ENCODE peak calls at places on chromosomes 11 and 22, in seven cellular contexts. Q is neural crest cell; X is AG09309; I is CD8-positive, alpha-beta T cell; E is GM13977; J is A549; T is HFFc6. F is an unnamed sample.

GRCh38 chr22:19067696-19068348 is 54.4 kb downstream of the DGCR2 start:
- DNase-seq in X (no peak), T (no peak), I (no peak), Q (no peak), E (no peak), J (no peak), F (no peak)

GRCh38 chr11:3132271-3132781 is 32.8 kb downstream of the OSBPL5 start:
- DNase-seq in T (no peak), Q (no peak), E (no peak), X (no peak), I (no peak), J (no peak), F (no peak)

GRCh38 chr22:22692707-22693530 is 48.5 kb downstream of the GGTLC2 start:
- DNase-seq in X (no peak), T (peak), Q (no peak), E (peak), I (peak), J (peak), F (peak)

GRCh38 chr11:130831506-130832385 is 84.5 kb downstream of the SNX19 start:
- DNase-seq in T (no peak), Q (no peak), J (no peak), E (no peak), I (no peak), X (no peak), F (no peak)

GRCh38 chr22:50529416-50530279 is at the start of gene TYMP:
- DNase-seq in Q (no peak), J (peak), E (peak), I (peak), T (no peak), X (no peak), F (peak)

GRCh38 chr11:12765428-12765827 is 91.2 kb downstream of the TEAD1 start:
- DNase-seq in E (no peak), J (no peak), Q (no peak), X (no peak), T (no peak), I (no peak), F (no peak)

GRCh38 chr11:1073261-1073724 is 1.4 kb upstream of the MUC2 start:
- DNase-seq in Q (no peak), J (peak), T (no peak), I (no peak), E (no peak), X (peak), F (peak)

GRCh38 chr22:22865311-22866072 is 22.1 kb upstream of the IGLL5 start:
- DNase-seq in J (no peak), I (peak), T (no peak), X (no peak), E (no peak), Q (no peak), F (no peak)

GRCh38 chr22:27620367-27621154 is 181.0 kb downstream of the MN1 start:
- DNase-seq in J (no peak), X (no peak), E (no peak), T (no peak), Q (no peak), I (no peak), F (no peak)

GRCh38 chr11:23956586-23956985 is 540.3 kb upstream of the LUZP2 start:
- DNase-seq in E (no peak), I (no peak), J (no peak), X (no peak), T (no peak), Q (no peak), F (no peak)

GRCh38 chr11:22331771-22332170 is 6.4 kb upstream of the SLC17A6 start:
- DNase-seq in Q (no peak), E (no peak), J (no peak), X (no peak), I (no peak), T (no peak), F (no peak)

GRCh38 chr11:69881467-69882269 is 62.5 kb upstream of the FGF3 start:
- DNase-seq in I (no peak), T (no peak), Q (peak), J (no peak), E (no peak), X (no peak), F (peak)

GRCh38 chr22:24423519-24424000 is 3.8 kb upstream of the ADORA2A start:
- DNase-seq in I (peak), E (peak), T (no peak), Q (peak), X (no peak), J (peak), F (no peak)

GRCh38 chr11:103959279-103959930 is 77.0 kb upstream of the DDI1 start:
- DNase-seq in T (peak), E (peak), Q (no peak), J (no peak), X (peak), I (no peak), F (no peak)

GRCh38 chr22:50489363-50490243 is 2.9 kb downstream of the MIOX start:
- DNase-seq in I (no peak), T (no peak), J (no peak), Q (no peak), E (no peak), X (no peak), F (peak)

GRCh38 chr11:119218141-119218878 is 12.2 kb downstream of the CBL start:
- DNase-seq in Q (no peak), E (no peak), T (peak), I (no peak), X (peak), J (peak), F (no peak)

DNA sequence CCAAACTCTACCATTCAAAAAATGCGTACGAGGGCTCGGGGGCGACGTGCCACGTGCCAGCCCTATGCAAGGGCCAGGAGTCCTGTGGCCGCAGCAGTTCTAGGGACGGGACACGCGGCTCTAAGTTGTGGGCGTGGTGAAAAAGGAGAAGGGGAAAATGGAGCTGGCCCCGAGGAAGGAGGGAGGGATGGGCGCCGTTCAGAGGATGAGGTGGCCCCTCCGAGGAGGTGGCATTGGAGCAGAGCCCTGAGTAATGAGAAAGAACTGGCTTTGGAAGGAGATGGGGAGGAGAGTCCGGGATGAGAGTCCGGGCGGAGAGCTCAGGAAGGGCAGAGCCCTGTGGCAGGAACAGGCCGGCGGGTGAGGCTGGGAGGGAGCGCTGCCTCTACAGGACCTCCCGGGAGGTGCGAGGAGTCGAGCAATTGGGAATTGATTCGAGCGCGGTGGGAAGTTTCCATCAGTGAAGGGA is 21.0 kb downstream of the OTUB1 start:
- DNase-seq in I (no peak), X (no peak), T (peak), J (peak), E (no peak), Q (no peak), F (no peak)
- TF ChIP-seq CTCF in I (no peak), X (no peak), T (no peak), J (no peak), E (no peak), Q (no peak), F (no peak)

DNA sequence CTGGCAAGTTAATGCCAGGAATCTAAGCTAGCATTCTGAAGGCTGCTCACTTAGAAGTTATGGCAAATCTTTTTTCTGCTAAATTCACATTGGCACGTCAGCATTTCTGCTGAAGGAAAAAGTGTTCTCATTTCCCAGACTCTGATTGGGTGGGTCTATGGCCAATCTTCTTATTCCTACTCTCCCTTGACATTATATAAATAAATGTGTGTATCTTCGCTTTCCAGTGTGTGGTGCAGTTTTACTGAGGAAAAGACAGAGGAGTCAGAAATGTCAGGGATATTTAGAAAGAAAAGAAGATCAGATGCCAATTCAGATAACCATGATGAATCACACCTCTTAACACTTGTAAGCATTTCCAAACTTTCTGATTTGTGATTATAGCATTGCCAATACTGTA is 3.2 kb upstream of the BDNF start:
- DNase-seq in Q (no peak), E (no peak), J (no peak), X (no peak), T (peak), I (no peak), F (no peak)
- TF ChIP-seq CTCF in Q (no peak), E (no peak), J (peak), X (peak), T (peak), I (no peak), F (peak)

GRCh38 chr11:65884716-65885092 is 3.6 kb downstream of the FIBP start:
- DNase-seq in T (peak), I (peak), E (peak), X (no peak), J (peak), Q (peak), F (no peak)
- TF ChIP-seq CTCF in T (peak), I (peak), E (peak), X (peak), J (peak), Q (peak), F (peak)

DNA sequence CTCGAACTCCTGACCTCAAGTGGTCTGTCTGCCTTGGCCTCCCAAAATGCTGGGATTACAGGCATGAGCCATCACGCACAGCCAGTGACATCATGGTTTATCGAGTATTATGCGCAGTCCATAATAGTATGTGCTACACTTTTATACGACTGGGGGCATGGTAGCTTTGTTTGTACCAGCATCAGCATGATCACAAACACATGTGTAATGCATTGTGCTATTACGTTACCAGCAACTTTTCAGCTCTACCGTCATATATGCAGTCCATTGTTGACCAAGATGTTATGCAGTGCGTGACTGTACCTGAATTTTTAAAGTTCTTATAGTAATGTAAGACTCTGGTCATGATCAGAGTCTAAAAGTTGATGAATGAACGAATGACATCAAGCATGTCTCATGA is 67.9 kb downstream of the ZC3H12C start:
- DNase-seq in X (no peak), J (no peak), Q (no peak), I (no peak), T (no peak), E (no peak), F (no peak)
- TF ChIP-seq CTCF in X (no peak), J (no peak), Q (no peak), I (no peak), T (no peak), E (no peak), F (no peak)

GRCh38 chr22:36913431-36914382 is at the start of gene CSF2RB:
- DNase-seq in X (no peak), E (peak), T (no peak), J (no peak), I (no peak), Q (no peak), F (no peak)
- TF ChIP-seq CTCF in X (no peak), E (no peak), T (no peak), J (no peak), I (no peak), Q (no peak), F (no peak)

GRCh38 chr11:15692739-15693138 is 578.0 kb downstream of the INSC start:
- DNase-seq in Q (no peak), J (no peak), X (no peak), T (no peak), I (no peak), E (peak), F (no peak)

GRCh38 chr11:15696069-15696468 is 581.3 kb downstream of the INSC start:
- DNase-seq in Q (no peak), X (no peak), J (no peak), I (no peak), E (no peak), T (no peak), F (no peak)

GRCh38 chr11:15698855-15699254 is 584.1 kb downstream of the INSC start:
- DNase-seq in X (no peak), Q (no peak), T (no peak), J (no peak), I (no peak), E (no peak), F (no peak)

GRCh38 chr11:15697437-15698236 is 582.9 kb downstream of the INSC start:
- DNase-seq in Q (no peak), T (no peak), E (no peak), I (no peak), J (no peak), X (no peak), F (no peak)

DNA sequence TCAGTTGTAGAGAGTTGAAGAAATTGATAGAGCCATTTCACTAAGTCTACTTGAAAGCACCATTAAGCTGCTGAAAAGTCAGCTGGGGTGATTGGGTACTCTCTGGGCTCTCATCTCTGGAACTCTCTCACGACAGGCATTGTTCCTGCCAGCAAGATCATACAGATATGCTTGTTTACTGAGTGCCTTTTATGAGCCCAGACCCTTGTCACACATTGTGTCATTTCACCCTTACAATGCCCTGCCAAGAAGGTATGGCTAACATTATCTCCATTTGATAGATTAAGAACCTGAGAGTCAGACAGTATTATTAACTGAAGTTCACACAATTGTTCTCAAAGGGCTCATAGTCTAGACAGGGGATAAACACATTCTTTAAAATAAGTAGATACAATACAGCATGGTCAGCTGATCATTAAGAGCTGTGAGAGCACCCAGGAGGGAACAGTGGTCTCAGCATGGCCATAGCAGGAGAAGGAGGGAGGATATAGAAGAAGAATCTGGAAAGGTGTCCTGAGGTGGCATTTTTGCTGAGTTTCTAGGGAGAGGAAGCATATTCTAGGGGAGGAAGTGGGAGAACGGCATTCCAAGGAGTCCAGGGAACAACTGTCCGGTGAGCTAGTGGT is 580.5 kb downstream of the INSC start:
- DNase-seq in T (no peak), X (no peak), J (no peak), Q (no peak), E (no peak), I (no peak), F (no peak)
- TF ChIP-seq CTCF in T (no peak), X (no peak), J (no peak), Q (no peak), E (no peak), I (no peak), F (no peak)

DNA sequence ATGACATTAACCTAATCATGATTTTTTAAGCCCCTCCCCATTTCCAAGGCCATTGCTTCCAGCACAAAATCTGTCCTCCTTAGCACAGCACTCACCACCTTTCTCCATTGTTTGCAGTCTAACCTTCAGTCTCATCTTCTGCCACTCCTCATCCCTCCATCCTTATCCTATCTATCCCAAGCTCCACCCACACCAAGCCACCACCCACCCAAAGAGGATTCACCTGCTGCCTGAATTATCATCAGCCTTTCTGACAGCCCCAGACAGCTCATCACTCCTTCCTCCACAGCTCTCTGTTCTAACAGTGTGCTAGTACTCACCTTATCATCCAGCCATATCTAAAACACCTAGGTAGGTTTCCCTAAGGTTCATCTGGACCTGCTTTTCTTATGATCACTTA is 20.7 kb upstream of the SMCO4 start:
- DNase-seq in X (no peak), E (no peak), I (no peak), T (no peak), J (no peak), Q (no peak), F (no peak)
- TF ChIP-seq CTCF in X (no peak), E (no peak), I (no peak), T (no peak), J (no peak), Q (no peak), F (no peak)

DNA sequence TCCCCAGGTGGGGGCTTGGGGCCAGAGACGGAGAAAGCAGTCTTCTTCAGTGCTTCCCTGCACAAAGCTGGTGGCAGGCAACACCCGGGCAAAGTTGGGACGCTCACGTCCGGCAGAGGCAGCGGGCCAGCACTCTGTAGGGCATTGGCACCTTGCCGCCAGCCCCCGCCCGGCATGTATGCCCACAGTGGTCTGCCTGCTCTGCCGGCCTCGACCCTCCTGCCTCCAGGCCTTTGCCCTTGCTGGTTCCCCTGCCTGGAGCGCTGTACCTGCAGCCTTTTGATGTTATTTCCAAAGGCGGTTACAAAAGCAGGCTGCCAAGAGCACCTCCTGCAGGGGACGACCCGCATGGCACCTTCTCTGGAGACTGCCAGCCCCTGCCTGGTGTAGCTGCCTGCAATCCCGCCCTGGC is 56.5 kb upstream of the SHISAL1 start:
- DNase-seq in J (no peak), Q (no peak), I (no peak), X (no peak), E (no peak), T (no peak), F (peak)
- TF ChIP-seq CTCF in J (no peak), Q (peak), I (no peak), X (no peak), E (peak), T (peak), F (peak)

GRCh38 chr11:34065505-34066203 is 14.1 kb downstream of the CAPRIN1 start:
- DNase-seq in T (peak), E (no peak), I (peak), Q (no peak), J (no peak), X (no peak), F (no peak)
- TF ChIP-seq CTCF in T (peak), E (no peak), I (peak), Q (peak), J (no peak), X (peak), F (peak)

F was measured in chondrocyte.